ENCODE peak calls at places on chromosomes 6 and 20, in eight cellular contexts. G is GM06990; P is lung; H is mesendoderm; Y is mucosa of descending colon; Q is CD4-positive, alpha-beta memory T cell; M is osteoblast; X is endothelial cell of umbilical vein. L is an unnamed sample.

GRCh38 chr6:36937896-36938295 is 16.6 kb upstream of the PI16 start:
- DNase-seq in Y (no peak), M (no peak), Q (no peak), H (no peak), X (no peak), G (no peak), P (no peak), L (no peak)

GRCh38 chr6:170093276-170093657 is 197.6 kb downstream of the DLL1 start:
- DNase-seq in P (no peak), G (no peak), X (no peak), Q (no peak), H (no peak), M (peak; percentile 59), Y (no peak), L (no peak)

GRCh38 chr6:15157479-15157878 is 88.4 kb upstream of the JARID2 start:
- DNase-seq in G (no peak), Y (no peak), H (no peak), P (no peak), X (no peak), Q (no peak), M (no peak), L (no peak)

GRCh38 chr6:87473419-87473903 is 687 bp downstream of the SLC35A1 start:
- DNase-seq in P (peak; percentile 52), G (no peak), Q (no peak), H (no peak), M (peak; percentile 29), Y (peak; percentile 43), X (no peak), L (peak; percentile 31)

GRCh38 chr20:42701948-42702347 is 487.8 kb downstream of the PTPRT start:
- DNase-seq in X (no peak), Q (no peak), P (no peak), H (no peak), G (no peak), M (no peak), Y (no peak), L (no peak)

GRCh38 chr6:109308018-109308492 is 74.2 kb downstream of the CD164 start:
- DNase-seq in Q (no peak), M (peak; percentile 94), P (peak; percentile 42), X (no peak), H (peak; percentile 37), Y (no peak), G (no peak), L (peak; percentile 61)

GRCh38 chr6:41372526-41373366 is 37.3 kb downstream of the NCR2 start:
- DNase-seq in P (no peak), H (peak; percentile 42), X (no peak), Q (no peak), Y (no peak), M (peak; percentile 86), G (no peak), L (no peak)

GRCh38 chr6:146339716-146340115 is 203.9 kb upstream of the RAB32 start:
- DNase-seq in Y (no peak), M (no peak), G (no peak), P (no peak), H (no peak), Q (no peak), X (peak; percentile 71), L (peak; percentile 47)

GRCh38 chr6:11430036-11430435 is 107.5 kb upstream of the TMEM170B start:
- DNase-seq in Q (no peak), M (no peak), P (no peak), X (no peak), H (no peak), Y (no peak), G (no peak), L (peak; percentile 94)

GRCh38 chr20:8132015-8132631 is at the start of gene PLCB1:
- DNase-seq in M (peak; percentile 98), P (peak; percentile 78), G (peak; percentile 80), H (peak; percentile 87), X (peak; percentile 79), Q (peak; percentile 84), Y (peak; percentile 84), L (no peak)

GRCh38 chr6:91098006-91098405 is 511.1 kb upstream of the MAP3K7 start:
- DNase-seq in Q (no peak), M (no peak), X (no peak), Y (no peak), P (no peak), H (no peak), G (no peak), L (peak; percentile 78)

GRCh38 chr6:9766240-9766915 is 648.5 kb downstream of the TFAP2A start:
- DNase-seq in Q (no peak), X (peak; percentile 82), H (peak; percentile 53), G (peak; percentile 4), P (no peak), M (no peak), Y (no peak), L (peak; percentile 59)

GRCh38 chr6:23013776-23014175 is 444.4 kb downstream of the HDGFL1 start:
- DNase-seq in X (no peak), H (peak; percentile 52), P (no peak), Y (no peak), G (no peak), Q (no peak), M (peak; percentile 26), L (no peak)

GRCh38 chr6:34531580-34532201 is 24.4 kb downstream of the SPDEF start:
- DNase-seq in P (peak; percentile 52), X (peak; percentile 85), Q (peak; percentile 18), G (no peak), Y (peak; percentile 51), H (peak; percentile 90), M (peak; percentile 92), L (no peak)

GRCh38 chr20:57683876-57684275 is 25.9 kb downstream of the PMEPA1 start:
- DNase-seq in X (no peak), Q (no peak), M (no peak), G (no peak), Y (no peak), P (no peak), H (no peak), L (no peak)
- H3K4me3 ChIP-seq in X (no peak overlapping the region), Q (no peak overlapping the region), M (no peak overlapping the region), G (no peak overlapping the region), Y (no peak overlapping the region), P (no peak overlapping the region), H (no peak overlapping the region), L (no peak overlapping the region)

GRCh38 chr6:111406200-111406711 is 76.8 kb downstream of the REV3L start:
- DNase-seq in X (no peak), G (peak; percentile 75), Y (no peak), Q (no peak), M (no peak), P (no peak), H (no peak), L (no peak)
- H3K4me3 ChIP-seq in X (no peak overlapping the region), G (no peak overlapping the region), Y (no peak overlapping the region), Q (no peak overlapping the region), M (no peak overlapping the region), P (no peak overlapping the region), H (no peak overlapping the region), L (no peak overlapping the region)

GRCh38 chr6:157983439-157984119 is 1.9 kb downstream of the SYNJ2 start:
- DNase-seq in Q (no peak), X (no peak), H (no peak), P (no peak), G (no peak), M (no peak), Y (no peak), L (no peak)
- H3K4me3 ChIP-seq in Q (no peak overlapping the region), X (peak overlapping the region; percentile 59), H (no peak overlapping the region), P (no peak overlapping the region), G (no peak overlapping the region), M (peak overlapping the region; percentile 91), Y (no peak overlapping the region), L (no peak overlapping the region)

GRCh38 chr20:59577037-59577808 is 27.1 kb upstream of the PHACTR3 start:
- DNase-seq in H (no peak), X (no peak), M (peak; percentile 62), Y (no peak), P (no peak), G (no peak), Q (no peak), L (no peak)

GRCh38 chr20:59576216-59576953 is 28.0 kb upstream of the PHACTR3 start:
- DNase-seq in Q (no peak), Y (no peak), P (no peak), G (no peak), H (peak; percentile 22), M (peak; percentile 73), X (no peak), L (no peak)

GRCh38 chr20:59579404-59580207 is 24.7 kb upstream of the PHACTR3 start:
- DNase-seq in Y (no peak), Q (no peak), X (no peak), P (no peak), H (no peak), G (no peak), M (peak; percentile 73), L (no peak)

GRCh38 chr20:59578602-59579403 is 25.5 kb upstream of the PHACTR3 start:
- DNase-seq in X (no peak), P (no peak), Q (no peak), M (peak; percentile 83), G (no peak), H (no peak), Y (no peak), L (no peak)

GRCh38 chr20:59577809-59578601 is 26.3 kb upstream of the PHACTR3 start:
- DNase-seq in X (no peak), Q (no peak), Y (no peak), G (no peak), H (no peak), M (peak; percentile 83), P (no peak), L (no peak)
- H3K4me3 ChIP-seq in X (no peak overlapping the region), Q (no peak overlapping the region), Y (no peak overlapping the region), G (no peak overlapping the region), H (no peak overlapping the region), M (no peak overlapping the region), P (no peak overlapping the region), L (no peak overlapping the region)

DNA sequence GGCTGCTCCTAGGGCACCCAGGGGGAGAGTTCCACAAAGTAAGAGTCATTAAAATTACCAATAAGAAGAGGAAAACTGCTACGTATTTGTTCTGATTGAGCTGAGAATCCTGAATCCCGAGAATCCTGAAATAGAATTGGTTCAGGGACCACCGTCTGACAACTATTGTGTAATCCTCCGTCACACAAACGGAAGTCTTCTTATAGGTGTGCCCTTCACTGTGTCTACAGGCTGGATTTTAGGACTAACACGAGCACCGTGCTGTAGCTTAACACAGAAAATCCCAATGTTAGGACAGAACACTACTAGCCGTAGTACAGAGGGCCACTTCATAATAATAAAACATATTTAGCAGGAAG is 50.6 kb upstream of the RNF182 start:
- DNase-seq in M (no peak), P (no peak), H (no peak), Q (no peak), G (no peak), Y (no peak), X (no peak), L (no peak)
- H3K4me3 ChIP-seq in M (peak overlapping the region; percentile 68), P (no peak overlapping the region), H (no peak overlapping the region), Q (peak overlapping the region; percentile 60), G (peak overlapping the region; percentile 55), Y (no peak overlapping the region), X (no peak overlapping the region), L (peak overlapping the region; percentile 59)

DNA sequence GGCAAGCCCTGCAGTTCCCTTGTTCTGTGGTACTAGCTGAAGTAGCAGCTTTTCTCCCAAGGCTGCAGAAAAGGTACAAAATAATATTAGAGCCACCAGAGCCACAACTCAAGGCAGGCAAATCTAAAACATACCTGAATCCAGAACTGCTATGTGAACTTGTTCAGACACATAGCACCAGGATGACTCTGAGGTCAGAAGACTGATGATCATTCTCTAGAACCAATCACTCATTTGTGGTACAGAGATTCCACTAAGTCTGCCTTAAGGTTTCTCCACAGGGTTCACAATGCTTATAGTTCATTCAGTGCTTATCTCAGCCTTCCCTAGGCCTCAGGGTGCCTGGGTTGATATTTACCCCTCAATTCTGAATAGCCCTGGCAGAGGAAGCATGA is 140.8 kb upstream of the MOCS1 start:
- DNase-seq in X (no peak), P (no peak), M (no peak), H (no peak), G (no peak), Y (no peak), Q (no peak), L (no peak)
- H3K4me3 ChIP-seq in X (no peak overlapping the region), P (no peak overlapping the region), M (no peak overlapping the region), H (no peak overlapping the region), G (no peak overlapping the region), Y (no peak overlapping the region), Q (no peak overlapping the region), L (no peak overlapping the region)

L was measured in epithelial cell of proximal tubule.